ENCODE peak calls at places on chromosome 14, in five cellular contexts. R, H, U, B and L are unnamed samples.

GRCh38 chr14:85233756-85234545 is 296.0 kb upstream of the FLRT2 start:
- DNase-seq in R (no peak), H (no peak), B (peak; percentile 46), U (no peak), L (no peak)

GRCh38 chr14:104950021-104950420 is 25.3 kb downstream of the PLD4 start:
- DNase-seq in B (no peak), R (no peak), H (no peak), U (no peak), L (no peak)

GRCh38 chr14:22221508-22221907 is 367.5 kb downstream of the DAD1 start:
- DNase-seq in H (no peak), U (no peak), B (peak; percentile 9), R (no peak), L (no peak)

GRCh38 chr14:71261206-71261605 is 353.9 kb downstream of the PCNX1 start:
- DNase-seq in U (no peak), H (no peak), B (no peak), R (no peak), L (no peak)

GRCh38 chr14:103220982-103221641 is 97.9 kb downstream of the TNFAIP2 start:
- DNase-seq in U (no peak), R (no peak), B (no peak), H (no peak), L (no peak)

GRCh38 chr14:38255408-38255672 is 553 bp downstream of the CLEC14A start:
- DNase-seq in R (peak; percentile 14), U (no peak), B (no peak), H (peak; percentile 28), L (no peak)

GRCh38 chr14:36408388-36408787 is 88.0 kb upstream of the MBIP start:
- DNase-seq in B (no peak), U (no peak), R (no peak), H (no peak), L (no peak)

GRCh38 chr14:61662437-61663311 is 32.6 kb upstream of the HIF1A start:
- DNase-seq in R (no peak), U (peak; percentile 47), H (no peak), B (peak; percentile 10), L (peak; percentile 41)

GRCh38 chr14:73143003-73143402 is 6.7 kb downstream of the PSEN1 start:
- DNase-seq in R (no peak), U (no peak), H (no peak), B (no peak), L (no peak)

GRCh38 chr14:86574026-86574777 is 1044.3 kb downstream of the FLRT2 start:
- DNase-seq in B (no peak), R (no peak), U (no peak), H (no peak), L (no peak)

GRCh38 chr14:60713513-60713912 is 10.6 kb downstream of the SIX4 start:
- DNase-seq in R (no peak), B (no peak), U (no peak), H (no peak), L (no peak)

GRCh38 chr14:60183724-60184596 is 18.8 kb upstream of the DHRS7 start:
- DNase-seq in B (peak; percentile 12), U (no peak), H (no peak), R (no peak), L (no peak)

GRCh38 chr14:104591031-104591430 is 11.5 kb downstream of the C14orf180 start:
- DNase-seq in U (no peak), B (no peak), H (peak; percentile 22), R (no peak), L (no peak)

GRCh38 chr14:31592122-31592521 is 30.9 kb downstream of the NUBPL start:
- DNase-seq in B (no peak), H (no peak), R (no peak), U (no peak), L (no peak)

GRCh38 chr14:68790656-68791077 is 2.2 kb downstream of the ZFP36L1 start:
- DNase-seq in H (peak; percentile 13), U (peak; percentile 37), B (no peak), R (no peak), L (no peak)

GRCh38 chr14:104665663-104666522 is 23.5 kb upstream of the INF2 start:
- DNase-seq in B (peak; percentile 86), U (peak; percentile 51), R (no peak), H (no peak), L (peak; percentile 75)

GRCh38 chr14:88866305-88866704 is 41.9 kb downstream of the TTC8 start:
- DNase-seq in U (no peak), B (no peak), R (no peak), H (no peak), L (no peak)

GRCh38 chr14:70186826-70187483 is 1.8 kb downstream of the SLC8A3 start:
- DNase-seq in U (peak; percentile 25), R (no peak), H (no peak), B (no peak), L (peak; percentile 10)

GRCh38 chr14:58276208-58276607 is 22.1 kb upstream of the ARID4A start:
- DNase-seq in R (no peak), H (no peak), U (no peak), B (no peak), L (no peak)

GRCh38 chr14:103847954-103848719 is 762 bp upstream of the PPP1R13B start:
- DNase-seq in H (peak; percentile 47), B (no peak), R (peak; percentile 85), U (no peak), L (peak; percentile 37)

GRCh38 chr14:67820428-67820881 is 876 bp downstream of the RAD51B start:
- DNase-seq in U (no peak), R (no peak), H (no peak), B (peak; percentile 27), L (peak; percentile 36)

GRCh38 chr14:96297000-96297399 is 41.0 kb downstream of the BDKRB1 start:
- DNase-seq in H (no peak), U (no peak), B (no peak), R (no peak), L (no peak)

GRCh38 chr14:98069712-98070133 is 1202.3 kb downstream of the BCL11B start:
- DNase-seq in B (no peak), U (no peak), R (no peak), H (no peak), L (no peak)

GRCh38 chr14:36289954-36290353 is 30.5 kb downstream of the MBIP start:
- DNase-seq in R (no peak), H (no peak), B (no peak), U (no peak), L (no peak)

GRCh38 chr14:81509838-81510452 is 23.7 kb downstream of the SEL1L start:
- DNase-seq in H (no peak), R (no peak), B (no peak), U (no peak), L (no peak)

GRCh38 chr14:70061108-70061507 is 127.6 kb downstream of the SLC8A3 start:
- DNase-seq in U (no peak), B (no peak), H (no peak), R (no peak), L (no peak)

GRCh38 chr14:61196034-61196433 is 85.1 kb downstream of the TMEM30B start:
- DNase-seq in B (no peak), H (no peak), U (no peak), R (no peak), L (no peak)

GRCh38 chr14:67514650-67515385 is 18.3 kb upstream of the PLEKHH1 start:
- DNase-seq in H (peak; percentile 40), R (peak; percentile 49), U (peak; percentile 51), B (peak; percentile 45), L (peak; percentile 62)

GRCh38 chr14:101060171-101060601 is 156.7 kb upstream of the RTL1 start:
- DNase-seq in U (no peak), H (peak; percentile 5), R (no peak), B (no peak), L (no peak)

GRCh38 chr14:92253381-92253894 is 69.5 kb upstream of the SLC24A4 start:
- DNase-seq in B (no peak), R (no peak), H (no peak), U (no peak), L (no peak)

GRCh38 chr14:92122351-92122677 is 545 bp downstream of the CPSF2 start:
- DNase-seq in U (no peak), H (peak; percentile 37), R (no peak), B (peak; percentile 10), L (peak; percentile 23)

GRCh38 chr14:54556535-54556934 is 10.4 kb upstream of the SAMD4A start:
- DNase-seq in B (no peak), R (no peak), U (no peak), H (no peak), L (no peak)
- TF ChIP-seq POLR2A in B (no peak), R (no peak), U (no peak), H (no peak), L (no peak)

DNA sequence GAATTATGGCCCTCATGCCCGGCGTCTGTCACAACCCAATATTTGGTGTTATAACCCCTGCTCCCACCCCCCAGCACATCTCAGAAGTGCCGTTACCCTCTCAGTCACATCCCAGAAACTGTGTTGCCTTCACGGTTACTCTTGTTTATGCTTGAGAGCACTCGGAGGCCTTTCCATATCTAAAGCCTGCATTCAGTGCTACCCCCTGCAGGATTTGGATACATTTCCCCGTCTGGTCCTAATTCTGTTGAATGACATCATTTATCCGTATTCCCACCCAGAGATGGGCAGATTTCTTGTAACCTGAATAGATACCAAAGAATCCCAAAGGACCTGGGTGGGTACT is 19.1 kb upstream of the FOS start:
- DNase-seq in B (peak; percentile 42), R (no peak), H (no peak), U (no peak), L (no peak)
- TF ChIP-seq CTCF in B (no peak), R (no peak), H (no peak), U (no peak), L (peak; percentile 42)

DNA sequence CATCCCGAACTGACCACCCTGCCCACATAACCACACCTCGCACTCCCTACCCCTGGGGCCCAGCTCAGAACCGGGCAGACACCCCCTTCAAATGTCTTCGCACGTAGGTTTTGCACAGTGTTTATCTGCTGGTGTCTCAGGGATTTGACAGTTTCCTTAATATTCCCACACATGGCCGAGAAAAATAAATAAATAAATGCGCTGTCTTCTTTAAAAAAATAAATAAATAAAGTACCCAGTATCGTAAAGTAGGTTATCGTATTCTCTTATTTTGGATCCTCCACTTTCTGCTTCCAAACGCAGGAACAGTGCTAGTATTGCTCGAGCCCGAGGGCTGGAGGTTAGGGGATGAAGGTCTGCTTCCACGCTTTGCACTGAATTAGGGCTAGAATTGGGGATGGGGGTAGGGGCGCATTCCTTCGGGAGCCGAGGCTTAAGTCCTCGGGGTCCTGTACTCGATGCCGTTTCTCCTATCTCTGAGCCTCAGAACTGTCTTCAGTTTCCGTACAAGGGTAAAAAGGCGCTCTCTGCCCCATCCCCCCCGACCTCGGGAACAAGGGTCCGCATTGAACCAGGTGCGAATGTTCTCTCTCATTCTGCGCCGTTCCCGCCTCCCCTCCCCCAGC is 719 bp upstream of the FOS start:
- DNase-seq in B (no peak), H (no peak), U (no peak), R (no peak), L (no peak)
- TF ChIP-seq POLR2A in B (no peak), H (no peak), U (no peak), R (no peak), L (no peak)

DNA sequence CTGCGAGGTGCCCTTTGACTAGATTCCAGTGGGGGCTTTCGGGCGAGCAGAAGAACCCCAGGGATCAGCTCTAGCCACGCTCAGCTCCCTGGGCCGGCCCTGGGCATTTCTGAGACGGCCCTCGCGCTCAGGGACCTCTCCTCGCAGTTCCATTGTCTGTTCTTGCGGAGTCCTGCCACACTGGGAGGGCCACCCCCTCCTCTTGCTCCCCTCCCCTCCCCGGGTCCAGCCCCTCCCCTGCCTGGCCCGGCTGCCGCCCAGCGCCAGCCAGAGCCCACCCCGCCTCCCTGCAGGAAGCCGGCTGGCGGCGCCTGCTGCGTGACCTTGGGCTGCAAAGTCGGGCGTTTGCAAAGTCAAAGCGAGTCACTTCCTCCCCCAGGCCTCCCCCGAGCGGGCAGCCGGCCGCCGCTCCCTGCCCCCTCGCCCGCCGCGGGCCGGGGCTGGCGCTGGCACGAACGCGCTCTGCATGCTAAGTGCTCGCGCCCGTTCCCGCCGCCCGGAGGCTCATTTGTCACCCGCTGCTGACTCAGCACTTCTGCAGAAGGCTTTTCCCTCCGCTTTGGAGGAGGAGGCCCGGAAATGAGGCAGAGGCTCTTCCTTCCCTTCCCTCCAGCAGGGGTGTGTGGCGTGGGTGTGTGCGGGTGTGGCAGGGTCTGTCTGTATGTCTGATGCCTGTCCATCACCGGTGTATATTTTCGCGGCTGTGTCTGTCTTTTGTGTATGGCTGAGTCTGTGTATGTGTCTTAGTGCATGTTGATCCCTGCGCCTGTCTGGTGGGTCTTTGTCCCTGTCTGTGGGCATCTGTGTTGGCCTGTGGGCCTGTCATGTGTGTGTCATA is 72.0 kb downstream of the IRF2BPL start:
- DNase-seq in B (peak; percentile 66), U (peak; percentile 83), R (peak; percentile 91), H (peak; percentile 94), L (peak; percentile 92)
- TF ChIP-seq CTCF in B (no peak), U (no peak), R (no peak), H (no peak), L (no peak)